ENCODE peak calls at places on chromosome 9, in seven cellular contexts. Z is ovary; X is OCI-LY7; Q is psoas muscle; F is activated CD4-positive, alpha-beta T cell treated with anti-CD3 and anti-CD28 coated beads, Interleukin-2, amount 10 ng/mL, durations not matched to agents 7 days and 5 days; B is fibroblast of mammary gland; S is cardiac fibroblast. E is an unnamed sample.

GRCh38 chr9:110650261-110650660 is 18.3 kb upstream of the MUSK start:
- DNase-seq in Q (no peak), X (no peak), Z (no peak), B (peak), S (peak), F (no peak), E (no peak)

GRCh38 chr9:87878930-87879603 is 3.6 kb upstream of the SPATA31E1 start:
- DNase-seq in Z (no peak), S (peak), X (no peak), Q (no peak), B (peak), F (no peak), E (no peak)

GRCh38 chr9:101840694-101841188 is 102.3 kb upstream of the GRIN3A start:
- DNase-seq in F (no peak), Q (no peak), S (no peak), B (no peak), Z (no peak), X (no peak), E (no peak)

GRCh38 chr9:70362952-70363351 is 51.5 kb downstream of the KLF9 start:
- DNase-seq in Q (no peak), Z (no peak), S (peak), B (peak), F (no peak), X (no peak), E (no peak)

GRCh38 chr9:93193373-93193725 is 9.4 kb downstream of the WNK2 start:
- DNase-seq in Q (peak), B (no peak), F (no peak), X (no peak), S (no peak), Z (no peak), E (no peak)

GRCh38 chr9:12693141-12693540 is at the start of gene TYRP1:
- DNase-seq in F (no peak), S (no peak), Z (no peak), X (no peak), Q (no peak), B (no peak), E (no peak)

GRCh38 chr9:104177003-104177611 is 83.0 kb downstream of the SMC2 start:
- DNase-seq in Z (no peak), B (peak), F (no peak), Q (no peak), S (peak), X (peak), E (no peak)

GRCh38 chr9:34701023-34701768 is 8.7 kb downstream of the CCL21 start:
- DNase-seq in B (peak), X (peak), S (peak), Z (peak), F (peak), Q (peak), E (peak)

E was measured in immature natural killer cell.